ENCODE peak calls at places on chromosome 12, in four cellular contexts. One of them, this sample, is unnamed.

GRCh38 chr12:98838282-98838681 is 193.2 kb downstream of the APAF1 start:
- DNase-seq in colonic mucosa: no peak
- DNase-seq in GM23248: peak
- DNase-seq in heart left ventricle: no peak
- DNase-seq in this sample: no peak

GRCh38 chr12:29026419-29026818 is 122.7 kb upstream of the FAR2 start:
- DNase-seq in heart left ventricle: no peak
- DNase-seq in colonic mucosa: no peak
- DNase-seq in GM23248: no peak
- DNase-seq in this sample: no peak

GRCh38 chr12:68630598-68630997 is 19.9 kb downstream of the RAP1B start:
- DNase-seq in heart left ventricle: no peak
- DNase-seq in colonic mucosa: no peak
- DNase-seq in GM23248: no peak
- DNase-seq in this sample: no peak

GRCh38 chr12:42977451-42978230 is 388.1 kb upstream of the PRICKLE1 start:
- DNase-seq in colonic mucosa: no peak
- DNase-seq in heart left ventricle: no peak
- DNase-seq in GM23248: peak
- DNase-seq in this sample: no peak

GRCh38 chr12:64402181-64402580 is 2.0 kb upstream of the XPOT start:
- DNase-seq in GM23248: no peak
- DNase-seq in heart left ventricle: no peak
- DNase-seq in colonic mucosa: no peak
- DNase-seq in this sample: no peak

GRCh38 chr12:116002890-116003536 is 274.5 kb downstream of the MED13L start:
- DNase-seq in heart left ventricle: no peak
- DNase-seq in colonic mucosa: no peak
- DNase-seq in GM23248: peak
- DNase-seq in this sample: no peak

GRCh38 chr12:42299392-42300308 is 26.2 kb downstream of the ZCRB1 start:
- DNase-seq in colonic mucosa: no peak
- DNase-seq in GM23248: peak
- DNase-seq in heart left ventricle: no peak
- DNase-seq in this sample: no peak

GRCh38 chr12:128258866-128259555 is 8.0 kb upstream of the TMEM132C start:
- DNase-seq in GM23248: no peak
- DNase-seq in colonic mucosa: no peak
- DNase-seq in heart left ventricle: no peak
- DNase-seq in this sample: peak

GRCh38 chr12:685388-685787 is 22.1 kb upstream of the NINJ2 start:
- DNase-seq in heart left ventricle: no peak
- DNase-seq in colonic mucosa: peak
- DNase-seq in GM23248: no peak
- DNase-seq in this sample: no peak

GRCh38 chr12:55636853-55637252 is at the start of gene OR10P1:
- DNase-seq in heart left ventricle: no peak
- DNase-seq in colonic mucosa: no peak
- DNase-seq in GM23248: no peak
- DNase-seq in this sample: no peak

GRCh38 chr12:47411961-47412360 is 293.9 kb downstream of the RPAP3 start:
- DNase-seq in colonic mucosa: no peak
- DNase-seq in GM23248: peak
- DNase-seq in heart left ventricle: no peak
- DNase-seq in this sample: no peak

GRCh38 chr12:118288174-118288573 is 84.5 kb downstream of the TAOK3 start:
- DNase-seq in GM23248: no peak
- DNase-seq in colonic mucosa: no peak
- DNase-seq in heart left ventricle: no peak
- DNase-seq in this sample: no peak

GRCh38 chr12:52659395-52659794 is 7.4 kb upstream of the KRT2 start:
- DNase-seq in colonic mucosa: no peak
- DNase-seq in GM23248: no peak
- DNase-seq in heart left ventricle: no peak
- DNase-seq in this sample: no peak

GRCh38 chr12:53752192-53752601 is 418 bp upstream of the CISTR start:
- DNase-seq in colonic mucosa: no peak
- DNase-seq in heart left ventricle: no peak
- DNase-seq in GM23248: no peak
- DNase-seq in this sample: no peak

GRCh38 chr12:65306603-65307501 is 28.4 kb downstream of the MSRB3 start:
- DNase-seq in heart left ventricle: peak
- DNase-seq in colonic mucosa: peak
- DNase-seq in GM23248: peak
- DNase-seq in this sample: no peak

GRCh38 chr12:70831538-70831937 is 89.0 kb downstream of the PTPRR start:
- DNase-seq in GM23248: peak
- DNase-seq in heart left ventricle: no peak
- DNase-seq in colonic mucosa: no peak
- DNase-seq in this sample: no peak

GRCh38 chr12:123914726-123915345 is 57.8 kb downstream of the CCDC92 start:
- DNase-seq in colonic mucosa: no peak
- DNase-seq in GM23248: no peak
- DNase-seq in heart left ventricle: no peak
- DNase-seq in this sample: no peak

GRCh38 chr12:104136577-104136976 is 1.4 kb downstream of the NFYB start:
- DNase-seq in heart left ventricle: no peak
- DNase-seq in colonic mucosa: no peak
- DNase-seq in GM23248: peak
- DNase-seq in this sample: no peak

GRCh38 chr12:12447837-12448236 is 91.0 kb downstream of the BORCS5 start:
- DNase-seq in GM23248: no peak
- DNase-seq in colonic mucosa: no peak
- DNase-seq in heart left ventricle: no peak
- DNase-seq in this sample: no peak

GRCh38 chr12:12452326-12452725 is 95.4 kb downstream of the BORCS5 start:
- DNase-seq in colonic mucosa: no peak
- DNase-seq in GM23248: no peak
- DNase-seq in heart left ventricle: no peak
- DNase-seq in this sample: no peak

GRCh38 chr12:12451063-12451462 is 94.2 kb downstream of the BORCS5 start:
- DNase-seq in GM23248: no peak
- DNase-seq in colonic mucosa: no peak
- DNase-seq in heart left ventricle: no peak
- DNase-seq in this sample: no peak

GRCh38 chr12:12450043-12450451 is 93.2 kb downstream of the BORCS5 start:
- DNase-seq in heart left ventricle: no peak
- DNase-seq in colonic mucosa: peak
- DNase-seq in GM23248: no peak
- DNase-seq in this sample: no peak

DNA sequence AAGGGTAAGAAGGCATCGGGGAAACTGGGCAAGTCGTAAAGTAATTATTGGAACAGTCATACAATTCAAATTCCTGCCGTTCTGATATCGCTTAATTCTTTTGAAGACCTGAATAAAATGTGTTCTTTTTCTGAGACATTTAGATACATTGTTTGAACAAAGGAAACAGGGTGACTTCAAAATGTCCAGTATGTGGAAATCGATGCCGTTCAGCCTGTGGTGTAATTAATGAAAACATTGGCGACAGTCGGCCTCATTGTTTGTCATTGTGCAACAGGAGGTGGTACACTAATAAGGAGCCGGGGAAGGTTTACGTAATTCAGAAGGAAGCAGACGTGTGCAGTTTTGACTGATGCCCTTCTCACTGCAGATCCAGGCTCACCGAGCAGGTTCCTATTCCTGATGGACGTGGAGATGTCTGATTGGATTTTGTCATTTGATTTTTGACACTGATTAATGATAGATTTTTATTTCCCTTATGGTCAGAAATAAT is 92.7 kb downstream of the BORCS5 start:
- DNase-seq in colonic mucosa: no peak
- DNase-seq in GM23248: no peak
- DNase-seq in heart left ventricle: no peak
- DNase-seq in this sample: no peak
- H3K27ac ChIP-seq in colonic mucosa: no peak
- H3K27ac ChIP-seq in GM23248: no peak
- H3K27ac ChIP-seq in heart left ventricle: no peak
- H3K27ac ChIP-seq in this sample: no peak

GRCh38 chr12:48924617-48925217 is 575 bp downstream of the FKBP11 start:
- DNase-seq in heart left ventricle: peak
- DNase-seq in GM23248: peak
- DNase-seq in colonic mucosa: peak
- DNase-seq in this sample: no peak
- H3K27ac ChIP-seq in heart left ventricle: no peak
- H3K27ac ChIP-seq in GM23248: peak
- H3K27ac ChIP-seq in colonic mucosa: peak
- H3K27ac ChIP-seq in this sample: no peak

GRCh38 chr12:30533518-30533917 is 162.2 kb downstream of the IPO8 start:
- DNase-seq in GM23248: peak
- DNase-seq in colonic mucosa: no peak
- DNase-seq in heart left ventricle: no peak
- DNase-seq in this sample: no peak
- H3K27ac ChIP-seq in GM23248: no peak
- H3K27ac ChIP-seq in colonic mucosa: no peak
- H3K27ac ChIP-seq in heart left ventricle: no peak
- H3K27ac ChIP-seq in this sample: no peak

DNA sequence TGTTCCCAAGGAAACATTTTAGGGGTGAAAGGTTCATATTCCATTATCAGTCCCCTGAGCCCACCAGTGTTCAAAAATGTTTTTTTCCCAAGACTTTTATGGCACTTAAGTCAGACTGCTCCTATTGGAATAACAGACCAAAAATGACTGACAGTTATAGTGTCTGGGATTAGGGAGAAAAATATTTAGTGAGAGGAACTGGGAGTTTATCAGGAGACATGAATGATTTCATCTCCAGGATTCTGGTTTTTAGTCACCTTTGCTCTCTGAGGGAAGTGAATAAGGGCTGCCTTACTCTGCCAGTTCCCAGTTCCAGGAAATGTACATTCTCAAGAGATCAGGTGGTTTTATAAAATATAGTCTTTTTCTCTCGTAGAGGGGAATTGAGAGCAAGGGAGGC is 68.0 kb downstream of the PDE3A start:
- DNase-seq in colonic mucosa: no peak
- DNase-seq in heart left ventricle: no peak
- DNase-seq in GM23248: no peak
- DNase-seq in this sample: no peak
- H3K27ac ChIP-seq in colonic mucosa: no peak
- H3K27ac ChIP-seq in heart left ventricle: peak
- H3K27ac ChIP-seq in GM23248: no peak
- H3K27ac ChIP-seq in this sample: no peak

GRCh38 chr12:6372403-6373003 is 2.9 kb downstream of the SCNN1A start:
- DNase-seq in colonic mucosa: no peak
- DNase-seq in heart left ventricle: no peak
- DNase-seq in GM23248: peak
- DNase-seq in this sample: no peak

GRCh38 chr12:6369916-6370575 is 5.3 kb downstream of the SCNN1A start:
- DNase-seq in GM23248: no peak
- DNase-seq in colonic mucosa: no peak
- DNase-seq in heart left ventricle: peak
- DNase-seq in this sample: no peak

GRCh38 chr12:6368906-6369525 is 6.3 kb downstream of the SCNN1A start:
- DNase-seq in GM23248: no peak
- DNase-seq in colonic mucosa: peak
- DNase-seq in heart left ventricle: peak
- DNase-seq in this sample: no peak

GRCh38 chr12:6370994-6371754 is 4.2 kb downstream of the SCNN1A start:
- DNase-seq in GM23248: peak
- DNase-seq in colonic mucosa: peak
- DNase-seq in heart left ventricle: no peak
- DNase-seq in this sample: no peak

GRCh38 chr12:6370576-6370935 is 4.8 kb downstream of the SCNN1A start:
- DNase-seq in heart left ventricle: peak
- DNase-seq in GM23248: no peak
- DNase-seq in colonic mucosa: no peak
- DNase-seq in this sample: no peak
- H3K27ac ChIP-seq in heart left ventricle: no peak
- H3K27ac ChIP-seq in GM23248: no peak
- H3K27ac ChIP-seq in colonic mucosa: peak
- H3K27ac ChIP-seq in this sample: no peak

GRCh38 chr12:121805800-121806555 is 2.2 kb downstream of the SETD1B start:
- DNase-seq in GM23248: peak
- DNase-seq in heart left ventricle: no peak
- DNase-seq in colonic mucosa: peak
- DNase-seq in this sample: no peak
- H3K27ac ChIP-seq in GM23248: peak
- H3K27ac ChIP-seq in heart left ventricle: peak
- H3K27ac ChIP-seq in colonic mucosa: peak
- H3K27ac ChIP-seq in this sample: no peak

GRCh38 chr12:130944878-130945277 is 8.8 kb upstream of the ADGRD1 start:
- DNase-seq in colonic mucosa: no peak
- DNase-seq in GM23248: no peak
- DNase-seq in heart left ventricle: no peak
- DNase-seq in this sample: no peak
- H3K27ac ChIP-seq in colonic mucosa: no peak
- H3K27ac ChIP-seq in GM23248: no peak
- H3K27ac ChIP-seq in heart left ventricle: no peak
- H3K27ac ChIP-seq in this sample: no peak